ENCODE peak calls at places on chromosomes 16 and 17, in five cellular contexts. I, V, D, Y and E are unnamed samples.
A peak's percentile ranks its signal among the peaks of the same experiment; 100 is the strongest.

GRCh38 chr17:28467456-28468025 is 5.9 kb upstream of the SLC13A2 start:
- DNase-seq in I (no peak), V (no peak), D (no peak), Y (peak; percentile 88), E (no peak)

GRCh38 chr17:42296012-42296411 is 7.7 kb downstream of the STAT5A start:
- DNase-seq in I (no peak), V (no peak), D (no peak), Y (no peak), E (no peak)

GRCh38 chr16:7405166-7405565 is 72.5 kb downstream of the RBFOX1 start:
- DNase-seq in I (peak; percentile 81), V (no peak), D (peak; percentile 39), Y (no peak), E (peak; percentile 68)

GRCh38 chr16:69909760-69910159 is 41.4 kb upstream of the CLEC18A start:
- DNase-seq in I (no peak), V (no peak), D (no peak), Y (no peak), E (no peak)

GRCh38 chr17:6471531-6472465 is 27.5 kb downstream of the PIMREG start:
- DNase-seq in I (peak; percentile 38), V (no peak), D (no peak), Y (peak; percentile 70), E (no peak)

GRCh38 chr17:7558544-7559306 is at the start of gene TNFSF13:
- DNase-seq in I (peak; percentile 88), V (peak; percentile 75), D (peak; percentile 52), Y (no peak), E (peak; percentile 88)

GRCh38 chr17:7803981-7804380 is 30.0 kb upstream of the KDM6B start:
- DNase-seq in I (peak; percentile 79), V (peak; percentile 85), D (peak; percentile 70), Y (no peak), E (no peak)

GRCh38 chr17:76492250-76492988 is 8.8 kb downstream of the RHBDF2 start:
- DNase-seq in I (no peak), V (peak; percentile 78), D (no peak), Y (no peak), E (no peak)

GRCh38 chr17:83084621-83085056 is 5.2 kb downstream of the METRNL start:
- DNase-seq in I (peak; percentile 91), V (peak; percentile 80), D (peak; percentile 80), Y (no peak), E (no peak)

GRCh38 chr16:55175389-55175788 is 148.6 kb upstream of the IRX6 start:
- DNase-seq in I (no peak), V (no peak), D (no peak), Y (no peak), E (no peak)

GRCh38 chr16:79211581-79211980 is 389.0 kb downstream of the MAF start:
- DNase-seq in I (no peak), V (no peak), D (no peak), Y (no peak), E (no peak)

GRCh38 chr17:80347948-80348351 is 67.0 kb upstream of the ENDOV start:
- DNase-seq in I (no peak), V (no peak), D (no peak), Y (no peak), E (no peak)

GRCh38 chr16:17417740-17418139 is 53.0 kb downstream of the XYLT1 start:
- DNase-seq in I (no peak), V (peak; percentile 21), D (no peak), Y (peak; percentile 31), E (no peak)

GRCh38 chr17:75753514-75754377 is 11.2 kb downstream of the GALK1 start:
- DNase-seq in I (peak; percentile 94), V (peak; percentile 74), D (peak; percentile 47), Y (peak; percentile 61), E (peak; percentile 93)

GRCh38 chr17:83196973-83197880 is 117.8 kb downstream of the METRNL start:
- DNase-seq in I (peak; percentile 43), V (no peak), D (no peak), Y (no peak), E (peak; percentile 45)

GRCh38 chr16:56938664-56939513 is 6.9 kb downstream of the HERPUD1 start:
- DNase-seq in I (no peak), V (no peak), D (no peak), Y (no peak), E (no peak)

GRCh38 chr16:81578015-81578554 is 133.5 kb downstream of the CMIP start:
- DNase-seq in I (no peak), V (no peak), D (no peak), Y (no peak), E (no peak)

GRCh38 chr17:46854948-46855347 is 3.6 kb downstream of the WNT9B start:
- DNase-seq in I (no peak), V (no peak), D (no peak), Y (no peak), E (no peak)

GRCh38 chr16:64253525-64253924 is 868.3 kb downstream of the CDH11 start:
- DNase-seq in I (no peak), V (no peak), D (no peak), Y (peak; percentile 23), E (no peak)

GRCh38 chr17:36594626-36595401 is 3.1 kb downstream of the DHRS11 start:
- DNase-seq in I (no peak), V (peak; percentile 23), D (no peak), Y (no peak), E (no peak)

GRCh38 chr16:1097800-1098199 is 1.8 kb upstream of the C1QTNF8 start:
- DNase-seq in I (no peak), V (no peak), D (no peak), Y (no peak), E (peak; percentile 89)

GRCh38 chr16:50737420-50737959 is 4.4 kb upstream of the CYLD start:
- DNase-seq in I (no peak), V (no peak), D (no peak), Y (no peak), E (no peak)

GRCh38 chr17:46199379-46199778 is 6.2 kb upstream of the KANSL1 start:
- DNase-seq in I (no peak), V (no peak), D (no peak), Y (peak; percentile 45), E (no peak)

GRCh38 chr17:16108386-16108785 is 106.9 kb downstream of the NCOR1 start:
- DNase-seq in I (no peak), V (no peak), D (no peak), Y (no peak), E (no peak)

GRCh38 chr16:53057658-53058057 is 2.9 kb downstream of the CHD9 start:
- DNase-seq in I (no peak), V (no peak), D (no peak), Y (no peak), E (no peak)
- H3K4me1 ChIP-seq in I (peaks cover 11% of the 10 kb centered on the region), V (peaks cover 58% of the 10 kb centered on the region), D (peaks cover 3% of the 10 kb centered on the region), Y (peaks cover 3% of the 10 kb centered on the region), E (peaks cover 9% of the 10 kb centered on the region)

GRCh38 chr17:58632324-58633314 is 59.2 kb downstream of the TEX14 start:
- DNase-seq in I (no peak), V (no peak), D (no peak), Y (no peak), E (no peak)

GRCh38 chr17:58626905-58627304 is 64.9 kb downstream of the TEX14 start:
- DNase-seq in I (no peak), V (no peak), D (no peak), Y (no peak), E (no peak)

GRCh38 chr17:58631523-58632323 is 60.1 kb downstream of the TEX14 start:
- DNase-seq in I (peak; percentile 95), V (peak; percentile 97), D (peak; percentile 95), Y (peak; percentile 99), E (peak; percentile 97)

DNA sequence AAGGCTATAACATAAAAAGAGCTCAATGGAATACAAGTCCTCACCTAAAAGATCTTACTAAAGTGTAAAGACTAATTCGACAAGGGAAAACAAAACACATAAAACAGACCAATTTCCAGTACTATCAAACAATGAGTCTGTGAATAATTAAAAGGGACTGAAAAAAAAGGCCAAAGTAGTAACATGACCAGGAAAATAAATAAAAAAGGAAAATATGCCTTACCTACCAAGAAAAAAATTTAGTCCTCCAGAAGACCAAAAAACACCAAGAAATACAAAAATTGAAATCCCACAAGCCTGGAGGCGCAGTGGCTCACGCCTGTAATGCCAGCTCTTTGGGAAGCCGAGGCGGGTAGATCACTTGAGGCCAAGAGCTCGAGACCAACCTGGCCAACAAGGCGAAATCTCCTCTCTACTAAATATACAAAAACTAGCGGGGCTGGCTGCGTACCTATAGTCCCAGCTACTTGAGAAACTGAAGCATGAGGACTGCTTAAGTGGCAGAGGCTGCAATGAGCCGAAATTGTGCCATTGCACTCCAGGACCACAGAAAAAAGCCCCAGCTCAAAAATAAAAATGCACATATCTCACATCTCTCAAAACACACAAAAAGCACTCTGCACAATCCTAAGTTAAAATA is 60.8 kb downstream of the TEX14 start:
- DNase-seq in I (no peak), V (peak; percentile 68), D (peak; percentile 32), Y (no peak), E (no peak)
- H3K4me3 ChIP-seq in I (no peak overlapping the region), V (no peak overlapping the region), D (no peak overlapping the region), Y (no peak overlapping the region), E (peak overlapping the region; percentile 81)

GRCh38 chr17:61416211-61416539 is 16.5 kb downstream of the TBX2 start:
- DNase-seq in I (no peak), V (no peak), D (no peak), Y (no peak), E (no peak)
- H3K27me3 ChIP-seq in I (peaks cover 72% of the 10 kb centered on the region), V (peaks cover 43% of the 10 kb centered on the region), D (peaks cover 4% of the 10 kb centered on the region), Y (no peaks in the 10 kb centered on the region), E (no peaks in the 10 kb centered on the region)

DNA sequence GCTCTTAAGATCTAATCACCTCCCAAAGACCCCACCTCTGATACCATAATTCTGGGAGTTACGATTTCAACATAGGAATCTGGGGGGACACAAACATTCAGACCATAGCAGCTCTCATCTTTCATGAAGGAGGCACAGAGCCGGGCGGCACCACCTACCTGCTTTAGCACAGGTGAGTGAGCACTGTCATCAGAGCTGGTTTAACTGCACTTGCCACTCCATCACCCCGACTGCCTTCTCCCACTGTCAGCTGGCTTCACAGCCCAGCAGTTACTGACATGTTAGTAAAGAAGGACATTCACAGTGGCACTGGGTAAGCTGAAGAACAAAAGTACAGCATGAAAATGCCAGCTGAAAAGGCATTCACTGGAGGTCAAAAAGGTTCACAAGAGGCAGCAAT is 22.5 kb downstream of the GABARAPL2 start:
- DNase-seq in I (no peak), V (no peak), D (no peak), Y (no peak), E (no peak)
- H3K4me1 ChIP-seq in I (no peaks in the 10 kb centered on the region), V (peaks cover 20% of the 10 kb centered on the region), D (peaks cover 9% of the 10 kb centered on the region), Y (peaks cover 2% of the 10 kb centered on the region), E (no peaks in the 10 kb centered on the region)

GRCh38 chr16:21650517-21650916 is 1.9 kb downstream of the IGSF6 start:
- DNase-seq in I (no peak), V (no peak), D (no peak), Y (no peak), E (no peak)
- H3K4me3 ChIP-seq in I (peak overlapping the region; percentile 56), V (no peak overlapping the region), D (no peak overlapping the region), Y (no peak overlapping the region), E (no peak overlapping the region)

DNA sequence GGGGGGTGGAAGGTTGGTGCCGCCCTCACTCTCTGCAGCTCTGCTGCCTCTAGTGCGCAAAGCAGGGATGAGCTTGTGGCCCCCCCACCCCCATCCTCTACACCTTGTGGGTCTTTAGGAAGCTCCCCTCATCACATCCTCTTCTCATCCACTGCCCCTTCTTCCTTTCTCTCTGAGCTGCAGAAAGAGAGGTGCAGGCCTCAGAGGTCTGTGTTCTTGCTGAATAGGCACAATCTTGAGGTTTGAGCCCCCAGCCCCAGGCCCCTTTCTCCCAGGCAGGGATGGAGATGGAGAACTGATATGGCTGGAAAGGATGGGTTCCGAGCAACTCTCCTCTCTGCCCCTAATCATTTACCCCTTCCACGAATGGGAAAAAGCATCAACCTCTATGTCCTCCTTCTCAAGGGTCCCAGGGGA is 2.6 kb downstream of the CACNA1G start:
- DNase-seq in I (no peak), V (no peak), D (no peak), Y (no peak), E (no peak)
- H3K27me3 ChIP-seq in I (peaks cover 98% of the 10 kb centered on the region), V (peaks cover 95% of the 10 kb centered on the region), D (no peaks in the 10 kb centered on the region), Y (peaks cover 57% of the 10 kb centered on the region), E (no peaks in the 10 kb centered on the region)